ENCODE peak calls at places on chromosomes 16 and 17, in seven cellular contexts. One of them, this sample, is unnamed.

GRCh38 chr17:79666111-79666510 is 55.3 kb upstream of the RBFOX3 start:
- DNase-seq in activated gamma-delta T cell treated with Interleukin-2 at 50 U/mL for 16 hours: no peak
- DNase-seq in EL: no peak
- DNase-seq in CD4-positive, alpha-beta memory T cell: no peak
- DNase-seq in germinal center: no peak
- DNase-seq in OCI-M1: no peak
- DNase-seq in ELR: no peak
- DNase-seq in this sample: no peak

GRCh38 chr16:425740-426114 is 278 bp downstream of the RAB11FIP3 start:
- DNase-seq in activated gamma-delta T cell treated with Interleukin-2 at 50 U/mL for 16 hours: no peak
- DNase-seq in germinal center: peak; percentile 55
- DNase-seq in CD4-positive, alpha-beta memory T cell: no peak
- DNase-seq in OCI-M1: no peak
- DNase-seq in ELR: no peak
- DNase-seq in EL: no peak
- DNase-seq in this sample: no peak

GRCh38 chr16:22008215-22009142 is 568 bp downstream of the MOSMO start:
- DNase-seq in EL: peak; percentile 29
- DNase-seq in ELR: peak; percentile 49
- DNase-seq in CD4-positive, alpha-beta memory T cell: peak; percentile 34
- DNase-seq in OCI-M1: no peak
- DNase-seq in germinal center: peak; percentile 40
- DNase-seq in activated gamma-delta T cell treated with Interleukin-2 at 50 U/mL for 16 hours: no peak
- DNase-seq in this sample: peak; percentile 57

GRCh38 chr16:4496305-4496704 is 20.1 kb downstream of the HMOX2 start:
- DNase-seq in OCI-M1: no peak
- DNase-seq in EL: peak; percentile 79
- DNase-seq in ELR: peak; percentile 90
- DNase-seq in CD4-positive, alpha-beta memory T cell: no peak
- DNase-seq in activated gamma-delta T cell treated with Interleukin-2 at 50 U/mL for 16 hours: no peak
- DNase-seq in germinal center: no peak
- DNase-seq in this sample: no peak

GRCh38 chr17:9003355-9004131 is 17.8 kb upstream of the NTN1 start:
- DNase-seq in ELR: no peak
- DNase-seq in CD4-positive, alpha-beta memory T cell: no peak
- DNase-seq in germinal center: no peak
- DNase-seq in activated gamma-delta T cell treated with Interleukin-2 at 50 U/mL for 16 hours: no peak
- DNase-seq in EL: no peak
- DNase-seq in OCI-M1: no peak
- DNase-seq in this sample: peak; percentile 64

GRCh38 chr17:7824021-7824924 is 9.7 kb upstream of the KDM6B start:
- DNase-seq in EL: no peak
- DNase-seq in ELR: no peak
- DNase-seq in germinal center: no peak
- DNase-seq in CD4-positive, alpha-beta memory T cell: no peak
- DNase-seq in OCI-M1: no peak
- DNase-seq in activated gamma-delta T cell treated with Interleukin-2 at 50 U/mL for 16 hours: no peak
- DNase-seq in this sample: no peak

GRCh38 chr16:82633964-82634600 is 7.3 kb downstream of the CDH13 start:
- DNase-seq in CD4-positive, alpha-beta memory T cell: no peak
- DNase-seq in EL: peak; percentile 80
- DNase-seq in germinal center: no peak
- DNase-seq in activated gamma-delta T cell treated with Interleukin-2 at 50 U/mL for 16 hours: no peak
- DNase-seq in ELR: peak; percentile 74
- DNase-seq in OCI-M1: no peak
- DNase-seq in this sample: no peak

GRCh38 chr16:52076332-52077115 is 470.4 kb downstream of the TOX3 start:
- DNase-seq in CD4-positive, alpha-beta memory T cell: peak; percentile 27
- DNase-seq in activated gamma-delta T cell treated with Interleukin-2 at 50 U/mL for 16 hours: no peak
- DNase-seq in ELR: no peak
- DNase-seq in germinal center: no peak
- DNase-seq in EL: no peak
- DNase-seq in OCI-M1: no peak
- DNase-seq in this sample: no peak

GRCh38 chr16:66296591-66296990 is 69.9 kb upstream of the CDH5 start:
- DNase-seq in ELR: no peak
- DNase-seq in activated gamma-delta T cell treated with Interleukin-2 at 50 U/mL for 16 hours: no peak
- DNase-seq in OCI-M1: no peak
- DNase-seq in CD4-positive, alpha-beta memory T cell: no peak
- DNase-seq in EL: no peak
- DNase-seq in germinal center: no peak
- DNase-seq in this sample: no peak

GRCh38 chr17:29158515-29159275 is 21.5 kb downstream of the MYO18A start:
- DNase-seq in OCI-M1: no peak
- DNase-seq in germinal center: no peak
- DNase-seq in CD4-positive, alpha-beta memory T cell: no peak
- DNase-seq in activated gamma-delta T cell treated with Interleukin-2 at 50 U/mL for 16 hours: no peak
- DNase-seq in ELR: peak; percentile 83
- DNase-seq in EL: peak; percentile 90
- DNase-seq in this sample: no peak

GRCh38 chr16:50282010-50282538 is 15.7 kb downstream of the ADCY7 start:
- DNase-seq in ELR: no peak
- DNase-seq in OCI-M1: peak; percentile 91
- DNase-seq in germinal center: peak; percentile 86
- DNase-seq in EL: no peak
- DNase-seq in activated gamma-delta T cell treated with Interleukin-2 at 50 U/mL for 16 hours: peak; percentile 67
- DNase-seq in CD4-positive, alpha-beta memory T cell: peak; percentile 84
- DNase-seq in this sample: peak; percentile 77

GRCh38 chr17:67164298-67164697 is 80.7 kb downstream of the HELZ start:
- DNase-seq in CD4-positive, alpha-beta memory T cell: no peak
- DNase-seq in germinal center: no peak
- DNase-seq in ELR: no peak
- DNase-seq in activated gamma-delta T cell treated with Interleukin-2 at 50 U/mL for 16 hours: no peak
- DNase-seq in OCI-M1: no peak
- DNase-seq in EL: no peak
- DNase-seq in this sample: no peak

GRCh38 chr16:11349599-11350276 is 4.5 kb downstream of the RMI2 start:
- DNase-seq in ELR: peak; percentile 71
- DNase-seq in activated gamma-delta T cell treated with Interleukin-2 at 50 U/mL for 16 hours: no peak
- DNase-seq in OCI-M1: no peak
- DNase-seq in EL: peak; percentile 81
- DNase-seq in CD4-positive, alpha-beta memory T cell: no peak
- DNase-seq in germinal center: no peak
- DNase-seq in this sample: no peak

GRCh38 chr17:79607941-79608728 is 2.7 kb downstream of the RBFOX3 start:
- DNase-seq in OCI-M1: no peak
- DNase-seq in activated gamma-delta T cell treated with Interleukin-2 at 50 U/mL for 16 hours: no peak
- DNase-seq in EL: peak; percentile 14
- DNase-seq in ELR: peak; percentile 40
- DNase-seq in CD4-positive, alpha-beta memory T cell: no peak
- DNase-seq in germinal center: peak; percentile 17
- DNase-seq in this sample: peak; percentile 64

GRCh38 chr16:1310832-1311200 is 1.4 kb downstream of the UBE2I start:
- DNase-seq in activated gamma-delta T cell treated with Interleukin-2 at 50 U/mL for 16 hours: peak; percentile 43
- DNase-seq in ELR: peak; percentile 40
- DNase-seq in CD4-positive, alpha-beta memory T cell: peak; percentile 60
- DNase-seq in EL: peak; percentile 24
- DNase-seq in germinal center: peak; percentile 51
- DNase-seq in OCI-M1: no peak
- DNase-seq in this sample: no peak

GRCh38 chr17:34420254-34420766 is 57.3 kb upstream of the CCL1 start:
- DNase-seq in germinal center: peak; percentile 65
- DNase-seq in ELR: peak; percentile 59
- DNase-seq in EL: peak; percentile 55
- DNase-seq in OCI-M1: peak; percentile 79
- DNase-seq in activated gamma-delta T cell treated with Interleukin-2 at 50 U/mL for 16 hours: peak; percentile 63
- DNase-seq in CD4-positive, alpha-beta memory T cell: no peak
- DNase-seq in this sample: peak; percentile 74

GRCh38 chr16:85506358-85506911 is 106.7 kb upstream of the GSE1 start:
- DNase-seq in OCI-M1: no peak
- DNase-seq in activated gamma-delta T cell treated with Interleukin-2 at 50 U/mL for 16 hours: no peak
- DNase-seq in EL: no peak
- DNase-seq in ELR: no peak
- DNase-seq in germinal center: no peak
- DNase-seq in CD4-positive, alpha-beta memory T cell: no peak
- DNase-seq in this sample: no peak

GRCh38 chr17:73228748-73229236 is 32.9 kb downstream of the CPSF4L start:
- DNase-seq in EL: peak; percentile 88
- DNase-seq in ELR: peak; percentile 88
- DNase-seq in OCI-M1: peak; percentile 91
- DNase-seq in activated gamma-delta T cell treated with Interleukin-2 at 50 U/mL for 16 hours: peak; percentile 9
- DNase-seq in CD4-positive, alpha-beta memory T cell: peak; percentile 61
- DNase-seq in germinal center: no peak
- DNase-seq in this sample: peak; percentile 59

GRCh38 chr17:68420065-68420847 is 37.0 kb downstream of the WIPI1 start:
- DNase-seq in ELR: no peak
- DNase-seq in OCI-M1: no peak
- DNase-seq in activated gamma-delta T cell treated with Interleukin-2 at 50 U/mL for 16 hours: no peak
- DNase-seq in CD4-positive, alpha-beta memory T cell: no peak
- DNase-seq in germinal center: no peak
- DNase-seq in EL: no peak
- DNase-seq in this sample: no peak

GRCh38 chr17:60229189-60229802 is 79.5 kb downstream of the CA4 start:
- DNase-seq in CD4-positive, alpha-beta memory T cell: no peak
- DNase-seq in germinal center: no peak
- DNase-seq in OCI-M1: no peak
- DNase-seq in activated gamma-delta T cell treated with Interleukin-2 at 50 U/mL for 16 hours: no peak
- DNase-seq in ELR: peak; percentile 62
- DNase-seq in EL: peak; percentile 63
- DNase-seq in this sample: no peak

GRCh38 chr17:234163-235047 is 53.0 kb upstream of the DOC2B start:
- DNase-seq in activated gamma-delta T cell treated with Interleukin-2 at 50 U/mL for 16 hours: no peak
- DNase-seq in OCI-M1: no peak
- DNase-seq in CD4-positive, alpha-beta memory T cell: no peak
- DNase-seq in germinal center: no peak
- DNase-seq in ELR: no peak
- DNase-seq in EL: no peak
- DNase-seq in this sample: no peak

GRCh38 chr16:66036775-66037715 is 329.4 kb upstream of the CDH5 start:
- DNase-seq in germinal center: no peak
- DNase-seq in CD4-positive, alpha-beta memory T cell: no peak
- DNase-seq in ELR: no peak
- DNase-seq in OCI-M1: no peak
- DNase-seq in activated gamma-delta T cell treated with Interleukin-2 at 50 U/mL for 16 hours: no peak
- DNase-seq in EL: no peak
- DNase-seq in this sample: no peak

GRCh38 chr17:8870406-8871040 is 3.0 kb upstream of the PIK3R6 start:
- DNase-seq in ELR: no peak
- DNase-seq in OCI-M1: no peak
- DNase-seq in EL: no peak
- DNase-seq in CD4-positive, alpha-beta memory T cell: no peak
- DNase-seq in activated gamma-delta T cell treated with Interleukin-2 at 50 U/mL for 16 hours: no peak
- DNase-seq in germinal center: no peak
- DNase-seq in this sample: no peak

GRCh38 chr16:280552-280951 is at the start of gene ARHGDIG:
- DNase-seq in germinal center: no peak
- DNase-seq in ELR: no peak
- DNase-seq in CD4-positive, alpha-beta memory T cell: no peak
- DNase-seq in EL: no peak
- DNase-seq in activated gamma-delta T cell treated with Interleukin-2 at 50 U/mL for 16 hours: no peak
- DNase-seq in OCI-M1: no peak
- DNase-seq in this sample: no peak

GRCh38 chr16:8720967-8721692 is 46.7 kb downstream of the ABAT start:
- DNase-seq in EL: no peak
- DNase-seq in ELR: no peak
- DNase-seq in activated gamma-delta T cell treated with Interleukin-2 at 50 U/mL for 16 hours: no peak
- DNase-seq in OCI-M1: no peak
- DNase-seq in CD4-positive, alpha-beta memory T cell: no peak
- DNase-seq in germinal center: no peak
- DNase-seq in this sample: no peak

GRCh38 chr16:68490829-68491575 is 42.7 kb upstream of the SMPD3 start:
- DNase-seq in activated gamma-delta T cell treated with Interleukin-2 at 50 U/mL for 16 hours: no peak
- DNase-seq in EL: peak; percentile 65
- DNase-seq in CD4-positive, alpha-beta memory T cell: no peak
- DNase-seq in ELR: peak; percentile 80
- DNase-seq in germinal center: peak; percentile 23
- DNase-seq in OCI-M1: no peak
- DNase-seq in this sample: no peak

GRCh38 chr16:47492036-47492427 is 30.9 kb downstream of the PHKB start:
- DNase-seq in OCI-M1: no peak
- DNase-seq in ELR: no peak
- DNase-seq in activated gamma-delta T cell treated with Interleukin-2 at 50 U/mL for 16 hours: no peak
- DNase-seq in EL: no peak
- DNase-seq in CD4-positive, alpha-beta memory T cell: no peak
- DNase-seq in germinal center: no peak
- DNase-seq in this sample: no peak

GRCh38 chr16:1494129-1494640 is 1.0 kb downstream of the TELO2 start:
- DNase-seq in ELR: peak; percentile 79
- DNase-seq in germinal center: no peak
- DNase-seq in CD4-positive, alpha-beta memory T cell: no peak
- DNase-seq in activated gamma-delta T cell treated with Interleukin-2 at 50 U/mL for 16 hours: no peak
- DNase-seq in EL: peak; percentile 76
- DNase-seq in OCI-M1: peak; percentile 13
- DNase-seq in this sample: no peak

GRCh38 chr16:2507679-2508064 is 6.1 kb upstream of the ATP6V0C start:
- DNase-seq in CD4-positive, alpha-beta memory T cell: peak; percentile 29
- DNase-seq in EL: no peak
- DNase-seq in activated gamma-delta T cell treated with Interleukin-2 at 50 U/mL for 16 hours: no peak
- DNase-seq in OCI-M1: no peak
- DNase-seq in ELR: no peak
- DNase-seq in germinal center: no peak
- DNase-seq in this sample: no peak

This sample was measured in GM13977.